ENCODE peak calls at places on chromosomes 7 and 10, in nine cellular contexts. A is T-helper 1 cell; Q is effector memory CD4-positive, alpha-beta T cell; F is G401; C is WTC11; H is SJSA1; G is AG08396; R is tibial nerve; O is COR-L47. L is an unnamed sample.

GRCh38 chr10:116669832-116670644 is 49.3 kb downstream of the PNLIPRP2 start:
- DNase-seq in R (no peak), A (no peak), O (no peak), G (no peak), H (no peak), Q (no peak), F (no peak), C (peak), L (no peak)

GRCh38 chr10:6053816-6054581 is 8.2 kb downstream of the IL2RA start:
- DNase-seq in Q (no peak), H (peak), A (no peak), G (no peak), O (no peak), C (no peak), F (no peak), R (no peak), L (no peak)

GRCh38 chr10:71312840-71313789 is 5.9 kb upstream of the SLC29A3 start:
- DNase-seq in C (no peak), A (no peak), F (peak), H (no peak), R (peak), G (no peak), Q (no peak), O (peak), L (no peak)

GRCh38 chr7:2312272-2312929 is 1.8 kb downstream of the SNX8 start:
- DNase-seq in H (no peak), Q (no peak), O (no peak), G (no peak), A (no peak), C (no peak), R (no peak), F (no peak), L (no peak)

GRCh38 chr10:123891147-123892011 is at the start of gene CPXM2:
- DNase-seq in C (peak), H (no peak), F (no peak), G (no peak), O (no peak), R (no peak), Q (no peak), A (no peak), L (no peak)

GRCh38 chr7:16939161-16939560 is 57.4 kb upstream of the AGR3 start:
- DNase-seq in C (no peak), H (no peak), F (no peak), O (no peak), Q (no peak), R (no peak), A (no peak), G (no peak), L (no peak)

GRCh38 chr10:122044045-122044661 is 55.2 kb downstream of the TACC2 start:
- DNase-seq in F (no peak), H (no peak), C (no peak), Q (no peak), R (no peak), O (no peak), A (no peak), G (peak), L (no peak)

GRCh38 chr7:27098493-27099223 is 2.9 kb upstream of the HOXA1 start:
- DNase-seq in G (no peak), R (no peak), A (no peak), H (no peak), Q (no peak), O (no peak), C (no peak), F (no peak), L (peak)

GRCh38 chr7:87058739-87059524 is 522 bp downstream of the ELAPOR2 start:
- DNase-seq in F (peak), H (no peak), R (no peak), A (no peak), C (peak), O (peak), G (peak), Q (peak), L (no peak)

GRCh38 chr7:55413442-55413841 is 48.3 kb downstream of the LANCL2 start:
- DNase-seq in F (peak), A (no peak), C (no peak), H (no peak), R (no peak), O (peak), G (no peak), Q (no peak), L (no peak)

GRCh38 chr10:109892885-109893284 is 30.4 kb downstream of the XPNPEP1 start:
- DNase-seq in H (peak), O (no peak), G (no peak), Q (no peak), C (no peak), F (no peak), A (no peak), R (no peak), L (no peak)

GRCh38 chr7:50709151-50709550 is 73.5 kb downstream of the GRB10 start:
- DNase-seq in Q (no peak), O (no peak), R (no peak), A (no peak), H (no peak), G (no peak), C (no peak), F (no peak), L (no peak)

GRCh38 chr10:77247076-77247561 is 390.5 kb downstream of the KCNMA1 start:
- DNase-seq in A (no peak), R (no peak), O (no peak), C (no peak), Q (no peak), F (no peak), G (no peak), H (no peak), L (peak)

GRCh38 chr10:117511601-117512390 is 30.8 kb upstream of the EMX2 start:
- DNase-seq in G (no peak), A (no peak), R (no peak), Q (no peak), C (no peak), O (no peak), F (no peak), H (no peak), L (no peak)

GRCh38 chr7:108618056-108618455 is 48.4 kb downstream of the DNAJB9 start:
- DNase-seq in A (no peak), F (no peak), O (no peak), H (no peak), C (no peak), Q (no peak), G (no peak), R (no peak), L (no peak)

GRCh38 chr10:71134732-71135211 is 77.6 kb upstream of the UNC5B start:
- DNase-seq in F (no peak), A (no peak), Q (no peak), H (no peak), C (peak), O (no peak), R (no peak), G (no peak), L (no peak)

GRCh38 chr10:43998021-43998809 is 349.5 kb upstream of the ZNF32 start:
- DNase-seq in Q (no peak), O (no peak), C (no peak), R (no peak), A (no peak), F (peak), G (peak), H (no peak), L (no peak)

GRCh38 chr7:4297843-4298219 is 384.3 kb upstream of the FOXK1 start:
- DNase-seq in Q (no peak), C (no peak), O (no peak), A (no peak), H (no peak), R (no peak), G (no peak), F (no peak), L (no peak)

GRCh38 chr10:108597657-108598319 is 1325.5 kb downstream of the XPNPEP1 start:
- DNase-seq in C (no peak), F (peak), Q (no peak), O (no peak), R (no peak), A (no peak), G (no peak), H (no peak), L (no peak)

GRCh38 chr7:27962250-27962649 is 218.3 kb downstream of the JAZF1 start:
- DNase-seq in A (no peak), C (no peak), H (no peak), F (no peak), O (no peak), G (peak), R (no peak), Q (no peak), L (no peak)

GRCh38 chr10:132911712-132912097 is 30.7 kb downstream of the CFAP46 start:
- DNase-seq in F (no peak), G (no peak), A (no peak), C (no peak), R (peak), H (no peak), O (no peak), Q (no peak), L (no peak)

GRCh38 chr10:121187375-121187774 is 336.2 kb downstream of the WDR11 start:
- DNase-seq in O (no peak), A (no peak), G (no peak), R (no peak), C (no peak), F (no peak), H (no peak), Q (no peak), L (no peak)

GRCh38 chr7:150404172-150404784 is 25.1 kb downstream of the ZNF775 start:
- DNase-seq in C (peak), H (no peak), O (no peak), F (no peak), G (no peak), A (peak), R (no peak), Q (no peak), L (no peak)

GRCh38 chr10:60479305-60480020 is 89.8 kb upstream of the ANK3 start:
- DNase-seq in H (no peak), G (no peak), A (peak), Q (no peak), R (no peak), O (no peak), F (no peak), C (no peak), L (no peak)

GRCh38 chr7:115229401-115230083 is 307.6 kb downstream of the MDFIC start:
- DNase-seq in C (no peak), A (no peak), H (no peak), O (no peak), Q (peak), G (no peak), F (no peak), R (no peak), L (peak)

GRCh38 chr10:83553366-83553765 is 585.9 kb upstream of the GHITM start:
- DNase-seq in H (no peak), O (no peak), Q (no peak), A (no peak), R (no peak), C (no peak), G (no peak), F (no peak), L (no peak)

GRCh38 chr10:62166331-62167154 is 102.1 kb downstream of the RTKN2 start:
- DNase-seq in O (no peak), A (no peak), H (no peak), G (peak), F (no peak), Q (no peak), C (no peak), R (no peak), L (no peak)

GRCh38 chr10:124319926-124320391 is 98.8 kb downstream of the OAT start:
- DNase-seq in Q (no peak), C (no peak), A (no peak), O (no peak), G (peak), F (no peak), R (no peak), H (peak), L (no peak)

GRCh38 chr10:84262190-84262956 is 17.5 kb downstream of the RGR start:
- DNase-seq in A (no peak), H (peak), O (no peak), G (no peak), R (no peak), C (no peak), F (no peak), Q (no peak), L (no peak)

GRCh38 chr10:94320285-94320914 is 42.3 kb downstream of the NOC3L start:
- DNase-seq in A (peak), R (peak), G (peak), C (peak), O (no peak), Q (peak), F (peak), H (peak), L (peak)

GRCh38 chr7:124022551-124022950 is 10.3 kb downstream of the TMEM229A start:
- DNase-seq in A (no peak), R (no peak), G (no peak), F (no peak), O (no peak), H (no peak), Q (no peak), C (no peak), L (no peak)

GRCh38 chr7:158811461-158811860 is 17.8 kb downstream of the ESYT2 start:
- DNase-seq in O (no peak), A (peak), Q (no peak), C (no peak), F (no peak), R (no peak), G (peak), H (no peak), L (peak)

GRCh38 chr7:54985405-54986360 is 33.1 kb upstream of the EGFR start:
- DNase-seq in C (no peak), O (no peak), Q (no peak), H (peak), R (no peak), A (no peak), F (no peak), G (peak), L (peak)

GRCh38 chr7:94962661-94963060 is 55.3 kb downstream of the PPP1R9A start:
- DNase-seq in C (no peak), A (no peak), R (no peak), O (no peak), H (no peak), Q (no peak), F (no peak), G (no peak), L (no peak)